ENCODE peak calls at places on chromosomes 3 and 15, in ten cellular contexts. One of them, this sample, is unnamed.

GRCh38 chr15:41930221-41930866 is 36.5 kb upstream of the SPTBN5 start:
- DNase-seq in psoas muscle: peak
- DNase-seq in adrenal gland: peak
- DNase-seq in GM12865: peak
- DNase-seq in left ventricle myocardium inferior: peak
- DNase-seq in upper lobe of right lung: peak
- DNase-seq in suprapubic skin: no peak
- DNase-seq in RWPE1: peak
- DNase-seq in body of pancreas: no peak
- DNase-seq in fibroblast of lung: peak
- DNase-seq in this sample: peak

GRCh38 chr15:56798639-56799038 is 65.3 kb upstream of the ZNF280D start:
- DNase-seq in body of pancreas: no peak
- DNase-seq in psoas muscle: peak
- DNase-seq in fibroblast of lung: no peak
- DNase-seq in suprapubic skin: no peak
- DNase-seq in left ventricle myocardium inferior: no peak
- DNase-seq in RWPE1: no peak
- DNase-seq in adrenal gland: no peak
- DNase-seq in upper lobe of right lung: no peak
- DNase-seq in GM12865: peak
- DNase-seq in this sample: no peak

GRCh38 chr15:64686130-64686735 is 89.2 kb downstream of the RBPMS2 start:
- DNase-seq in GM12865: peak
- DNase-seq in fibroblast of lung: peak
- DNase-seq in left ventricle myocardium inferior: no peak
- DNase-seq in adrenal gland: no peak
- DNase-seq in body of pancreas: peak
- DNase-seq in suprapubic skin: no peak
- DNase-seq in upper lobe of right lung: no peak
- DNase-seq in RWPE1: peak
- DNase-seq in psoas muscle: no peak
- DNase-seq in this sample: peak

GRCh38 chr3:160018959-160019358 is 30.3 kb downstream of the IL12A start:
- DNase-seq in suprapubic skin: no peak
- DNase-seq in adrenal gland: no peak
- DNase-seq in fibroblast of lung: no peak
- DNase-seq in left ventricle myocardium inferior: no peak
- DNase-seq in upper lobe of right lung: no peak
- DNase-seq in psoas muscle: no peak
- DNase-seq in RWPE1: no peak
- DNase-seq in GM12865: no peak
- DNase-seq in body of pancreas: no peak
- DNase-seq in this sample: no peak

GRCh38 chr3:141294848-141295247 is 63.2 kb downstream of the PXYLP1 start:
- DNase-seq in suprapubic skin: no peak
- DNase-seq in RWPE1: peak
- DNase-seq in adrenal gland: no peak
- DNase-seq in body of pancreas: no peak
- DNase-seq in psoas muscle: no peak
- DNase-seq in upper lobe of right lung: no peak
- DNase-seq in fibroblast of lung: peak
- DNase-seq in GM12865: no peak
- DNase-seq in left ventricle myocardium inferior: no peak
- DNase-seq in this sample: peak

GRCh38 chr15:68354923-68355322 is 77.0 kb downstream of the ITGA11 start:
- DNase-seq in psoas muscle: no peak
- DNase-seq in fibroblast of lung: peak
- DNase-seq in suprapubic skin: no peak
- DNase-seq in upper lobe of right lung: no peak
- DNase-seq in RWPE1: peak
- DNase-seq in body of pancreas: no peak
- DNase-seq in GM12865: peak
- DNase-seq in left ventricle myocardium inferior: no peak
- DNase-seq in adrenal gland: no peak
- DNase-seq in this sample: peak

GRCh38 chr3:155102329-155102728 is 22.2 kb downstream of the MME start:
- DNase-seq in GM12865: no peak
- DNase-seq in upper lobe of right lung: no peak
- DNase-seq in adrenal gland: no peak
- DNase-seq in fibroblast of lung: no peak
- DNase-seq in left ventricle myocardium inferior: no peak
- DNase-seq in suprapubic skin: no peak
- DNase-seq in RWPE1: peak
- DNase-seq in psoas muscle: no peak
- DNase-seq in body of pancreas: no peak
- DNase-seq in this sample: no peak

GRCh38 chr3:136733317-136733833 is 18.8 kb downstream of the STAG1 start:
- DNase-seq in RWPE1: no peak
- DNase-seq in GM12865: no peak
- DNase-seq in fibroblast of lung: no peak
- DNase-seq in body of pancreas: no peak
- DNase-seq in psoas muscle: no peak
- DNase-seq in adrenal gland: no peak
- DNase-seq in left ventricle myocardium inferior: no peak
- DNase-seq in upper lobe of right lung: no peak
- DNase-seq in suprapubic skin: no peak
- DNase-seq in this sample: no peak

GRCh38 chr15:45140851-45141250 is 11.1 kb downstream of the DUOX1 start:
- DNase-seq in RWPE1: no peak
- DNase-seq in body of pancreas: no peak
- DNase-seq in upper lobe of right lung: peak
- DNase-seq in fibroblast of lung: no peak
- DNase-seq in suprapubic skin: no peak
- DNase-seq in adrenal gland: no peak
- DNase-seq in left ventricle myocardium inferior: no peak
- DNase-seq in psoas muscle: no peak
- DNase-seq in GM12865: no peak
- DNase-seq in this sample: no peak

GRCh38 chr15:45141386-45141785 is 11.6 kb downstream of the DUOX1 start:
- DNase-seq in psoas muscle: no peak
- DNase-seq in RWPE1: no peak
- DNase-seq in body of pancreas: no peak
- DNase-seq in suprapubic skin: no peak
- DNase-seq in fibroblast of lung: no peak
- DNase-seq in adrenal gland: no peak
- DNase-seq in left ventricle myocardium inferior: no peak
- DNase-seq in upper lobe of right lung: peak
- DNase-seq in GM12865: no peak
- DNase-seq in this sample: no peak

GRCh38 chr15:45144775-45145174 is 15.0 kb downstream of the DUOX1 start:
- DNase-seq in left ventricle myocardium inferior: no peak
- DNase-seq in upper lobe of right lung: peak
- DNase-seq in GM12865: no peak
- DNase-seq in adrenal gland: no peak
- DNase-seq in suprapubic skin: no peak
- DNase-seq in RWPE1: no peak
- DNase-seq in fibroblast of lung: no peak
- DNase-seq in psoas muscle: no peak
- DNase-seq in body of pancreas: no peak
- DNase-seq in this sample: no peak

GRCh38 chr15:45143946-45144345 is 14.2 kb downstream of the DUOX1 start:
- DNase-seq in suprapubic skin: no peak
- DNase-seq in RWPE1: no peak
- DNase-seq in adrenal gland: no peak
- DNase-seq in GM12865: no peak
- DNase-seq in left ventricle myocardium inferior: no peak
- DNase-seq in upper lobe of right lung: peak
- DNase-seq in fibroblast of lung: no peak
- DNase-seq in body of pancreas: no peak
- DNase-seq in psoas muscle: no peak
- DNase-seq in this sample: no peak

DNA sequence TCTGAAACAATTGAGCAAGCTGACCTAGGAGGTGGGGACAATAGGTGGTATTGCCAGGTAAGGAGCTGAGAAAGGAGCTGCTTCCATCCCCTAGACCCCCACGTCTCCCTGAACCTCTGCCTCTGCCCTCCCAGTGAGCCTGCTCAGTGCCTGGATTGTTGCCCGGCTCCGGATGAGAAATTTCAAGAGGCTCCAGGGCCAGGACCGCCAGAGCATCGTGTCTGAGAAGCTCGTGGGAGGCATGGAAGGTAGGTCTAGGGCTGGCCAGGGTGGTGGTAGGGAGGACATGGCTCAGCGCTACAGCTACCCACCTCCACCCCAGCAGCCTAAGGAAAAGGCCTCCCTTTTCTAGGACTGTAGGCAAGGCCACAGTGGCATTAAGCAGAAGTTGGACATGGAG is 13.3 kb downstream of the DUOX1 start:
- DNase-seq in upper lobe of right lung: peak
- DNase-seq in left ventricle myocardium inferior: no peak
- DNase-seq in adrenal gland: no peak
- DNase-seq in GM12865: no peak
- DNase-seq in RWPE1: no peak
- DNase-seq in psoas muscle: no peak
- DNase-seq in suprapubic skin: no peak
- DNase-seq in body of pancreas: no peak
- DNase-seq in fibroblast of lung: no peak
- DNase-seq in this sample: no peak
- TF ChIP-seq CTCF in upper lobe of right lung: no peak
- TF ChIP-seq CTCF in left ventricle myocardium inferior: no peak
- TF ChIP-seq CTCF in adrenal gland: no peak
- TF ChIP-seq CTCF in GM12865: no peak
- TF ChIP-seq CTCF in RWPE1: no peak
- TF ChIP-seq CTCF in psoas muscle: no peak
- TF ChIP-seq CTCF in suprapubic skin: no peak
- TF ChIP-seq CTCF in body of pancreas: no peak
- TF ChIP-seq CTCF in fibroblast of lung: no peak
- TF ChIP-seq CTCF in this sample: no peak

GRCh38 chr3:9803494-9803893 is 6.6 kb upstream of the TTLL3 start:
- DNase-seq in fibroblast of lung: no peak
- DNase-seq in GM12865: no peak
- DNase-seq in adrenal gland: no peak
- DNase-seq in upper lobe of right lung: no peak
- DNase-seq in psoas muscle: no peak
- DNase-seq in left ventricle myocardium inferior: no peak
- DNase-seq in RWPE1: no peak
- DNase-seq in body of pancreas: no peak
- DNase-seq in suprapubic skin: no peak
- DNase-seq in this sample: no peak

GRCh38 chr3:9797196-9797945 is 4.5 kb downstream of the ARPC4 start:
- DNase-seq in body of pancreas: no peak
- DNase-seq in left ventricle myocardium inferior: no peak
- DNase-seq in upper lobe of right lung: no peak
- DNase-seq in RWPE1: no peak
- DNase-seq in GM12865: no peak
- DNase-seq in fibroblast of lung: no peak
- DNase-seq in suprapubic skin: no peak
- DNase-seq in psoas muscle: no peak
- DNase-seq in adrenal gland: no peak
- DNase-seq in this sample: no peak

GRCh38 chr3:9795212-9795611 is 2.3 kb downstream of the ARPC4 start:
- DNase-seq in suprapubic skin: no peak
- DNase-seq in adrenal gland: no peak
- DNase-seq in fibroblast of lung: no peak
- DNase-seq in RWPE1: no peak
- DNase-seq in GM12865: peak
- DNase-seq in psoas muscle: no peak
- DNase-seq in body of pancreas: no peak
- DNase-seq in upper lobe of right lung: no peak
- DNase-seq in left ventricle myocardium inferior: no peak
- DNase-seq in this sample: no peak

GRCh38 chr3:9806137-9806536 is 3.9 kb upstream of the TTLL3 start:
- DNase-seq in RWPE1: no peak
- DNase-seq in left ventricle myocardium inferior: no peak
- DNase-seq in suprapubic skin: no peak
- DNase-seq in body of pancreas: no peak
- DNase-seq in adrenal gland: no peak
- DNase-seq in fibroblast of lung: no peak
- DNase-seq in psoas muscle: no peak
- DNase-seq in GM12865: no peak
- DNase-seq in upper lobe of right lung: no peak
- DNase-seq in this sample: no peak

DNA sequence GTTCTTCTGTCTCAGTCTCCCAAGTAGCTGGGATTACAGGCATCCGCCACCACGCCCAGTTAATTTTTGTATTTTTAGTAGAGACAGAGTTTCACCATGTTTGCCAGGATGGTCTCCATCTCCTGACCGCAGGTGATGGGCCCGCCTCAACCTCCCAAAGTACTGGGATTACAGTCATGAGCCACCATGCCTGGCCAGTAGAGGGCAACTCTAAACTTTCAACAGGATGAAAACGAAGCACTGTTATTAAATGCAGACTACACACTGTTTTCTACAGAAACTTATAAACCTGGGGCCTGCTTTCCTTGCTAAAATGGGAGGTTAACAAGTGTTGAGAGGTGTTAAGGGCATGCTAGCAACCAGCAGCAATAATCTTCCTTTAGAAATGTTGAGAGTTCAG is 7.6 kb downstream of the ARPC4 start:
- DNase-seq in RWPE1: no peak
- DNase-seq in left ventricle myocardium inferior: no peak
- DNase-seq in adrenal gland: no peak
- DNase-seq in GM12865: no peak
- DNase-seq in body of pancreas: no peak
- DNase-seq in psoas muscle: no peak
- DNase-seq in fibroblast of lung: no peak
- DNase-seq in upper lobe of right lung: no peak
- DNase-seq in suprapubic skin: no peak
- DNase-seq in this sample: no peak
- TF ChIP-seq CTCF in RWPE1: peak
- TF ChIP-seq CTCF in left ventricle myocardium inferior: peak
- TF ChIP-seq CTCF in adrenal gland: peak
- TF ChIP-seq CTCF in GM12865: peak
- TF ChIP-seq CTCF in body of pancreas: no peak
- TF ChIP-seq CTCF in psoas muscle: peak
- TF ChIP-seq CTCF in fibroblast of lung: no peak
- TF ChIP-seq CTCF in upper lobe of right lung: peak
- TF ChIP-seq CTCF in suprapubic skin: peak
- TF ChIP-seq CTCF in this sample: peak

DNA sequence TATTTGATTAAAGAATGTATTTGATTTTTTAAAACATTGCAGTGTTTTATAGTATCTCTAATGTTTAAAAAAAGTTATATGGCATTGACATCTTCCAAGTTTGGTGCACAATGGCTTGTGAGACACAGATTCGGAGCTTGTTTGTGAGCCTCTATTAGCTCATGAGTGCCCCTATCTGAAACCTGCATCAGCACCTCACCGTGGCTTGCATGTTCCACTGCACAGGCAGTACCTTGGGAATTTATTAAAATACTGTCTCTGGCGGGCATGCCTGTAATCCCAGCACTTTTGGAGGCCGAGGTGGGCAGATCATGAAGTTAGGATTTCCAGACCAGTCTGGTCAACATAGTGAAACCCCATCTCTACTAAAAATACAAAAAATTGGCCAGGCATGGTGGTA is 6.8 kb upstream of the RTP2 start:
- DNase-seq in left ventricle myocardium inferior: no peak
- DNase-seq in suprapubic skin: no peak
- DNase-seq in upper lobe of right lung: no peak
- DNase-seq in psoas muscle: no peak
- DNase-seq in body of pancreas: no peak
- DNase-seq in RWPE1: no peak
- DNase-seq in adrenal gland: no peak
- DNase-seq in GM12865: no peak
- DNase-seq in fibroblast of lung: no peak
- DNase-seq in this sample: no peak
- TF ChIP-seq CTCF in left ventricle myocardium inferior: no peak
- TF ChIP-seq CTCF in suprapubic skin: no peak
- TF ChIP-seq CTCF in upper lobe of right lung: no peak
- TF ChIP-seq CTCF in psoas muscle: no peak
- TF ChIP-seq CTCF in body of pancreas: no peak
- TF ChIP-seq CTCF in RWPE1: no peak
- TF ChIP-seq CTCF in adrenal gland: no peak
- TF ChIP-seq CTCF in GM12865: no peak
- TF ChIP-seq CTCF in fibroblast of lung: no peak
- TF ChIP-seq CTCF in this sample: peak

DNA sequence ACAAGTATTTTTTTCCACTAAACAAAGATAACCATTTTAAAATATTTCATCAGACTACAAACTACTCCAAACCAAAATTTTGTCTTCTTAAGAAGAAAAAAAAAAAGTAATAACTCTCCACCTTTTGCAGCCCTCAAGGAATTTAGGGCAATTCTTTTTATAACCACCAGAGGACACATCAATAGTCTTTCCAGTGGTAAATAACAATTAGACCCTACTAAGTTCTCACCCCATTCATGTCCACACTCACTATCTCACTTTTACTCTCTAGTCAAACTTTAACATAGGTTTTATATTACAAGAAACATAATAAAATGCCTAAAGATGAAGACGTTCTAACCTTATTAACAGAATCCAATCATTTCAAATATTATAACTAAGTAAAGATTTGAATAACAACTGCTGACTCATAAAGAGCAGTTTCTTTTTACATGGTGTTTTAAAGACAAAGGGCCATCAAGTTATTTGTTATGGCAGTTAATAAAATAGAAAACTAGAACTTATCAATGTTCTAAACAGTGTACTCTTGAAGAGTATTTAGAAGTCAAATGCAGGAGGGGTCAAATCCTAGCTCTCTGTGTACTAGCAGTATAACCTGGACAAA is 33.0 kb downstream of the CCDC39 start:
- DNase-seq in suprapubic skin: no peak
- DNase-seq in upper lobe of right lung: no peak
- DNase-seq in adrenal gland: no peak
- DNase-seq in body of pancreas: no peak
- DNase-seq in fibroblast of lung: no peak
- DNase-seq in GM12865: no peak
- DNase-seq in RWPE1: peak
- DNase-seq in left ventricle myocardium inferior: no peak
- DNase-seq in psoas muscle: no peak
- DNase-seq in this sample: no peak
- TF ChIP-seq CTCF in suprapubic skin: no peak
- TF ChIP-seq CTCF in upper lobe of right lung: peak
- TF ChIP-seq CTCF in adrenal gland: no peak
- TF ChIP-seq CTCF in body of pancreas: peak
- TF ChIP-seq CTCF in fibroblast of lung: no peak
- TF ChIP-seq CTCF in GM12865: peak
- TF ChIP-seq CTCF in RWPE1: peak
- TF ChIP-seq CTCF in left ventricle myocardium inferior: no peak
- TF ChIP-seq CTCF in psoas muscle: no peak
- TF ChIP-seq CTCF in this sample: peak

This sample was measured in HFFc6.